ENCODE peak calls at places on chromosome 18, in six cellular contexts. I, A, O, E, Y and F are unnamed samples.
A peak's percentile ranks its signal among the peaks of the same experiment; 100 is the strongest.

GRCh38 chr18:7417742-7418141 is 149.4 kb upstream of the PTPRM start:
- DNase-seq in A (no peak), O (no peak), E (peak; percentile 34), Y (no peak), I (no peak), F (no peak)

GRCh38 chr18:67451952-67452351 is 64.6 kb downstream of the DSEL start:
- DNase-seq in I (no peak), Y (no peak), E (no peak), A (no peak), O (no peak), F (no peak)

GRCh38 chr18:55998071-55998522 is 410.1 kb upstream of the TCF4 start:
- DNase-seq in O (no peak), Y (peak; percentile 51), A (no peak), E (no peak), I (no peak), F (no peak)

GRCh38 chr18:32010124-32010745 is 8.4 kb upstream of the RNF125 start:
- DNase-seq in A (no peak), O (peak; percentile 28), E (no peak), Y (no peak), I (no peak), F (no peak)

GRCh38 chr18:55839350-55839749 is 251.4 kb upstream of the TCF4 start:
- DNase-seq in O (no peak), I (no peak), A (no peak), E (no peak), Y (no peak), F (no peak)

GRCh38 chr18:31373641-31374040 is 2.9 kb upstream of the DSG4 start:
- DNase-seq in A (no peak), I (no peak), Y (no peak), E (no peak), O (no peak), F (no peak)

GRCh38 chr18:21303913-21304312 is 61.9 kb downstream of the GREB1L start:
- DNase-seq in E (peak; percentile 6), O (peak; percentile 72), Y (no peak), I (no peak), A (no peak), F (no peak)

GRCh38 chr18:55735969-55736368 is 148.0 kb upstream of the TCF4 start:
- DNase-seq in Y (no peak), O (no peak), I (no peak), E (no peak), A (no peak), F (no peak)

GRCh38 chr18:63552581-63552980 is 10.4 kb downstream of the SERPINB12 start:
- DNase-seq in E (no peak), Y (no peak), A (no peak), O (no peak), I (no peak), F (no peak)

GRCh38 chr18:79961527-79962291 is 2.7 kb upstream of the HSBP1L1 start:
- DNase-seq in I (no peak), Y (no peak), A (peak; percentile 61), O (no peak), E (no peak), F (no peak)

GRCh38 chr18:63161728-63162195 is 157.8 kb downstream of the BCL2 start:
- DNase-seq in O (no peak), Y (no peak), A (peak; percentile 27), I (no peak), E (peak; percentile 20), F (no peak)

GRCh38 chr18:48813833-48814489 is 136.8 kb downstream of the SMAD7 start:
- DNase-seq in Y (no peak), A (peak; percentile 68), E (no peak), I (no peak), O (no peak), F (peak; percentile 27)

GRCh38 chr18:63106727-63107126 is 212.8 kb downstream of the BCL2 start:
- DNase-seq in E (no peak), I (no peak), A (no peak), O (no peak), Y (no peak), F (no peak)

GRCh38 chr18:71116535-71116934 is 827.7 kb downstream of the SOCS6 start:
- DNase-seq in A (no peak), I (no peak), E (no peak), O (no peak), Y (no peak), F (no peak)

GRCh38 chr18:7575465-7576026 is 8.4 kb downstream of the PTPRM start:
- DNase-seq in O (no peak), I (no peak), E (no peak), Y (no peak), A (no peak), F (no peak)

GRCh38 chr18:34929336-34929780 is 111.9 kb upstream of the MAPRE2 start:
- DNase-seq in A (no peak), E (peak; percentile 33), I (peak; percentile 66), O (peak; percentile 55), Y (no peak), F (no peak)

GRCh38 chr18:31506024-31506742 is 8.2 kb downstream of the DSG2 start:
- DNase-seq in E (peak; percentile 21), Y (no peak), A (no peak), I (peak; percentile 2), O (no peak), F (no peak)

DNA sequence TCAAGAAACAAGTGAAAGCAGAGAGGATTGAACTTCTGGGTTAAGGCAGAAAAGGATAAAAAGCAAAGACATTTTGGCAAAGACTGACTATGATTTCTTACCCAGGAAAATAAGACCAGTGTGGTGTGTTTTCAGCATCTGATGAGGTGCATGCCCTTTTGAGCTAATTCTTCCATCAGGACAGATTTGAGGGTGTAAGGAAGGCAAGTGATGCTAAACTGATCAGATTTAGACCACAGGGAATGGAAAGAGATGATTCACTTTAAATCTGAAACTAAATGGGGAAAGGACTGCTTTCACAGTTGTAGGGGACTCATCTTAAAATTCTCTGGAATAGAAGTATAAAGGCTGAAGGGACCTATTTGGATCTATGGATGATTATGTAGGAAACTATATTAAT is 18.9 kb upstream of the LMAN1 start:
- DNase-seq in A (no peak), Y (no peak), E (no peak), O (no peak), I (no peak), F (no peak)
- TF ChIP-seq REST in A (no peak), Y (no peak), E (no peak), O (no peak), I (no peak), F (no peak)

GRCh38 chr18:3119401-3120323 is 100.1 kb downstream of the MYOM1 start:
- DNase-seq in O (no peak), Y (no peak), I (peak; percentile 7), A (no peak), E (no peak), F (no peak)

GRCh38 chr18:3120356-3120755 is 99.4 kb downstream of the MYOM1 start:
- DNase-seq in E (no peak), Y (no peak), A (no peak), O (no peak), I (no peak), F (peak; percentile 71)

GRCh38 chr18:3117493-3118192 is 102.1 kb downstream of the MYOM1 start:
- DNase-seq in I (no peak), E (no peak), Y (no peak), O (no peak), A (no peak), F (peak; percentile 22)

GRCh38 chr18:3121256-3121655 is 98.5 kb downstream of the MYOM1 start:
- DNase-seq in Y (no peak), O (no peak), E (no peak), A (no peak), I (no peak), F (no peak)

DNA sequence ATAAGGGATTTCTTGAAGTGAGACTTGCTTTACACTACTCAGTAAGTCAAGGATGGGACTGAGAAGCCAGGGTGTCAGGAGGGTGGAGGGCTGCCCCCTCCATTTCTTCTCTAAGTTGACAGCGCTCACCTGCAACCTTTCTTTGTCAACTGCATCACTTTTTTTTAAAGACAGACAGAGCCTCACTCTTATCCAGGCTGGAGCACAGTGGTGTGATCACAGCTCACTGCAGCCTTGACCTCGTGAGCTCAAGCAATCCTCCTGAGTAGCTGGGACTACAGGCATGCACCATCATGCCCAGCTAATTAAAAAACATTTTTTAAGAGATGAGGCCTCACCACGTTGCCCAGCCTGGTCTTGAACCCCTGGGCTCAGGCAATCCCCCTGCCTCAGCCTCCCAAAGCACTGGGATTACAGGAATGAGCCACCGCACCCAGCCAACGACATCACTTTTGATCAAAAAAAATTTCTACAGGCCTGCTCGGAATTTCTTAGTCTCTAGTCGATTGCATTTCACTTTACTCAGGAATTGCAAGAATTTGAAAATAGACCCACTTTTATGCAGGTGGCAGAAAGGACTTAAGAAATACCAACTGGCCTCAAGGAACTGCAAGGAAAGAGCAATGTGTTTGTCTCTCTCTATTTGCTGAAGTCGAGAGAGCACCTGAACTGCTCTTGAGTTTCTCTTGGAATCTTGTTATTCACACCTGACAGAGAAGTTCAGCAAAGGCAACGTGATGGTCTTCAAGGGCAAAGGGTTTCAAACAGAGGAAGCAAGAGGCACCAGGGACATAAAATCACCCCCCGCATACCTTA is 101.4 kb downstream of the MYOM1 start:
- DNase-seq in Y (no peak), E (no peak), O (no peak), A (no peak), I (no peak), F (no peak)
- TF ChIP-seq REST in Y (no peak), E (no peak), O (no peak), A (no peak), I (no peak), F (no peak)

DNA sequence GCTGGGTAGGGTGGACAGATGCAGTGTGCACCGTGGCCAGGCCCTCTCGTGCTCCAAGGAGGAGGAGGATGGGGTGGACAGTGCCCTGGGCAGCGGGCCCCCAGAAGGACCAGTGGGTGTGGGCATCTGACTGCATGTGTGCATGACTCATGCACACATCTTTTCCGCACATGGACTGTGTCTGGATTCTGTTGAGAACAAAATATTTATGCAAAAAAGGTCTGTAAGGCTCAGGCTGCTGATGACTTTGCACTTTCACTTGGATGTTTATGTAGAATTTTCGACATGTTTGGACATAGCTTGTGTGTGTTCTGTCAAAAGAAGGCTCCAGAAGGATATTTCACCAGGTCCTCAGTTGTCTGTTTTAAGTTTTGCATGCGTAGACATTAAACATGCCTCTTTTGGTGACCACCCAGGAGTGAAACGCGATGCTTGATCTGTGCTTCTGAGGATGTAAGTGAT is 45.6 kb downstream of the MTCL1 start:
- DNase-seq in O (no peak), Y (peak; percentile 38), A (no peak), I (no peak), E (no peak), F (no peak)
- TF ChIP-seq REST in O (no peak), Y (peak; percentile 50), A (no peak), I (no peak), E (no peak), F (no peak)

GRCh38 chr18:75464356-75464755 is 36.9 kb upstream of the SMIM21 start:
- DNase-seq in I (no peak), A (no peak), O (no peak), E (no peak), Y (no peak), F (no peak)

GRCh38 chr18:75467396-75467795 is 39.9 kb upstream of the SMIM21 start:
- DNase-seq in A (no peak), E (no peak), O (no peak), I (no peak), Y (no peak), F (no peak)

DNA sequence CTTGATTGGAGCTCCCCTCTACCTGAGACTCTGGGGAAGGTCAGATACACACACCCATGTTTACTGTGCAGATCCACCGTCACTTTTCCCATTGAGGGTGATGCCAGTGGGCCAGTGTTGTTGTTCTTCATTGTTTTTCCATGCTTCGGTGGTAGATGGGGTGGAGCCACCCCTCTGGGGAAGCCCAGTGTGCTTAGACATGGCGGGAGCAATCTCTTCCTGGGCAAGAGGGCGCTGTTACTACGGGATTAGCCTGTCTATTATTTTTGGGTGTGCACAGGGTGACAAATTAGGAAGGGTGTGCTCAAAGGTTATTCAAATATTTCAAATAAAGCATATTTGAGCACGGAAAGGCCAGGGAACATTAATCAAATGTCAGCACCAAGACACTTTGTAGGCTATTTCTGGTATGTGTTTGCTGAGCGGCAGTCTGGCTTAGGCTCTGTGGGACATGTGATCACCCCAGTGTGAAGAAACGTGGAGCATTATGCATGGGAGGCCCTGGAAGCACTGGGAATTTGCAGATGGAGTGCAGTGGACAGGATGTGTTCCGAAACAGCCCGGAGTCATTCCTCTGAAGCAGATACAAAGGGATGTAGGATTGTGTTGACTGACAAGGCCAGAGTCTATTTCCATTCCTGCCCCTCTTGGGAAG is 34.8 kb upstream of the SMIM21 start:
- DNase-seq in I (no peak), E (no peak), A (no peak), O (no peak), Y (no peak), F (no peak)
- TF ChIP-seq REST in I (no peak), E (no peak), A (no peak), O (no peak), Y (no peak), F (no peak)